ENCODE peak calls at places on chromosomes 7 and 10, in five cellular contexts. X is activated CD8-positive, alpha-beta memory T cell treated with anti-CD3 and anti-CD28 coated beads for 1 hour; Z is NCI-H1436; A is activated CD4-positive, alpha-beta T cell treated with anti-CD3 and anti-CD28 coated beads for 1 hour; K is putamen. S is an unnamed sample.
A peak's percentile ranks its signal among the peaks of the same experiment; 100 is the strongest.

GRCh38 chr7:139886899-139887298 is 57.8 kb downstream of the TBXAS1 start:
- DNase-seq in X (no peak), Z (no peak), A (no peak), K (no peak), S (no peak)

GRCh38 chr7:6151994-6152735 is 120.3 kb downstream of the CYTH3 start:
- DNase-seq in X (no peak), Z (no peak), A (no peak), K (no peak), S (no peak)

GRCh38 chr10:79394631-79395030 is 47.4 kb downstream of the PPIF start:
- DNase-seq in X (no peak), Z (no peak), A (no peak), K (no peak), S (no peak)

GRCh38 chr7:128444242-128444641 is 11.4 kb upstream of the HILPDA start:
- DNase-seq in X (no peak), Z (peak; percentile 27), A (no peak), K (no peak), S (no peak)

GRCh38 chr10:132465889-132466519 is 69.0 kb downstream of the PWWP2B start:
- DNase-seq in X (no peak), Z (no peak), A (no peak), K (no peak), S (no peak)

GRCh38 chr10:50992356-50992866 is 81.9 kb upstream of the PRKG1 start:
- DNase-seq in X (no peak), Z (no peak), A (no peak), K (no peak), S (no peak)

GRCh38 chr7:137970263-137970975 is 31.5 kb downstream of the CREB3L2 start:
- DNase-seq in X (no peak), Z (no peak), A (no peak), K (no peak), S (no peak)

GRCh38 chr10:63464402-63465292 is 1.1 kb downstream of the JMJD1C start:
- DNase-seq in X (no peak), Z (no peak), A (no peak), K (no peak), S (peak; percentile 48)

GRCh38 chr10:104502907-104503306 is 138.2 kb upstream of the SORCS3 start:
- DNase-seq in X (no peak), Z (no peak), A (no peak), K (no peak), S (no peak)

GRCh38 chr7:144671429-144671828 is 164.4 kb downstream of the TPK1 start:
- DNase-seq in X (no peak), Z (no peak), A (no peak), K (no peak), S (no peak)

GRCh38 chr7:111942450-111943081 is 263.6 kb downstream of the DOCK4 start:
- DNase-seq in X (no peak), Z (no peak), A (no peak), K (no peak), S (no peak)

GRCh38 chr7:100824499-100825214 is 2.7 kb downstream of the EPHB4 start:
- DNase-seq in X (no peak), Z (no peak), A (no peak), K (no peak), S (no peak)

GRCh38 chr10:110523736-110524135 is 26.0 kb downstream of the DUSP5 start:
- DNase-seq in X (no peak), Z (no peak), A (no peak), K (no peak), S (no peak)

GRCh38 chr10:98267069-98267893 is 713 bp downstream of the LOXL4 start:
- DNase-seq in X (no peak), Z (no peak), A (no peak), K (no peak), S (no peak)

GRCh38 chr7:41028591-41028990 is 674.3 kb downstream of the INHBA start:
- DNase-seq in X (no peak), Z (no peak), A (no peak), K (no peak), S (no peak)

GRCh38 chr10:103761075-103761920 is 94.1 kb downstream of the SH3PXD2A start:
- DNase-seq in X (no peak), Z (no peak), A (no peak), K (no peak), S (peak; percentile 72)

GRCh38 chr10:25725917-25726716 is 207.9 kb upstream of the MYO3A start:
- DNase-seq in X (no peak), Z (peak; percentile 81), A (no peak), K (peak; percentile 28), S (peak; percentile 19)

GRCh38 chr7:151794508-151795167 is 82.3 kb downstream of the PRKAG2 start:
- DNase-seq in X (no peak), Z (peak; percentile 7), A (no peak), K (no peak), S (no peak)

GRCh38 chr10:9294865-9295264 is 1240.4 kb downstream of the GATA3 start:
- DNase-seq in X (no peak), Z (no peak), A (no peak), K (no peak), S (no peak)

GRCh38 chr10:124298891-124299290 is 119.8 kb downstream of the OAT start:
- DNase-seq in X (no peak), Z (no peak), A (no peak), K (no peak), S (no peak)

GRCh38 chr7:45176091-45176490 is 18.5 kb downstream of the RAMP3 start:
- DNase-seq in X (no peak), Z (no peak), A (no peak), K (no peak), S (no peak)

GRCh38 chr10:69315100-69315542 is 36.8 kb downstream of the HK1 start:
- DNase-seq in X (no peak), Z (no peak), A (no peak), K (no peak), S (no peak)

GRCh38 chr10:119725550-119726290 is at the start of gene INPP5F:
- DNase-seq in X (peak; percentile 98), Z (peak; percentile 100), A (peak; percentile 98), K (peak; percentile 99), S (peak; percentile 81)

GRCh38 chr7:76293407-76293901 is 9.0 kb upstream of the HSPB1 start:
- DNase-seq in X (no peak), Z (no peak), A (no peak), K (no peak), S (no peak)

GRCh38 chr7:150341263-150342118 is at the start of gene RARRES2:
- DNase-seq in X (no peak), Z (no peak), A (no peak), K (no peak), S (no peak)

GRCh38 chr10:23412223-23412622 is 26.7 kb upstream of the OTUD1 start:
- DNase-seq in X (no peak), Z (no peak), A (no peak), K (no peak), S (no peak)

GRCh38 chr7:102044984-102045673 is 227.7 kb downstream of the CUX1 start:
- DNase-seq in X (no peak), Z (no peak), A (no peak), K (peak; percentile 56), S (peak; percentile 75)

GRCh38 chr10:115402690-115403089 is 309.5 kb downstream of the ATRNL1 start:
- DNase-seq in X (no peak), Z (no peak), A (no peak), K (peak; percentile 34), S (no peak)

GRCh38 chr10:93775330-93775729 is 17.6 kb downstream of the LGI1 start:
- DNase-seq in X (no peak), Z (no peak), A (no peak), K (no peak), S (no peak)

GRCh38 chr7:99257065-99257464 is 15.6 kb upstream of the MYH16 start:
- DNase-seq in X (no peak), Z (no peak), A (no peak), K (no peak), S (no peak)

GRCh38 chr7:6705959-6706665 is 635 bp downstream of the ZNF12 start:
- DNase-seq in X (no peak), Z (no peak), A (peak; percentile 12), K (peak; percentile 3), S (no peak)

S was measured in DMS79 treated with DMSO at 0.1 percent for 48 hours.